ENCODE peak calls at places on chromosomes 13 and 19, in five cellular contexts. A, C, Q, E and P are unnamed samples.

GRCh38 chr19:46955813-46956371 is 63.7 kb upstream of the NPAS1 start:
- DNase-seq in E (no peak), Q (peak; percentile 30), C (no peak), A (no peak), P (no peak)

GRCh38 chr19:3025516-3025890 is 3.6 kb downstream of the TLE2 start:
- DNase-seq in E (no peak), A (peak; percentile 67), Q (no peak), C (no peak), P (no peak)

GRCh38 chr13:43663474-43664090 is 123.2 kb downstream of the ENOX1 start:
- DNase-seq in Q (no peak), A (no peak), E (no peak), C (no peak), P (no peak)

GRCh38 chr13:52949744-52950143 is 78.9 kb upstream of the OLFM4 start:
- DNase-seq in E (no peak), C (peak; percentile 60), Q (no peak), A (no peak), P (no peak)

GRCh38 chr19:50772408-50773311 is 2.4 kb downstream of the GPR32 start:
- DNase-seq in E (no peak), C (no peak), Q (no peak), A (no peak), P (no peak)

GRCh38 chr19:44512326-44513298 is 12.3 kb upstream of the ZNF180 start:
- DNase-seq in A (peak; percentile 32), C (no peak), E (no peak), Q (no peak), P (no peak)

GRCh38 chr19:23698711-23699520 is 11.9 kb upstream of the ZNF675 start:
- DNase-seq in A (peak; percentile 49), Q (no peak), C (peak; percentile 38), E (no peak), P (no peak)

GRCh38 chr19:18223860-18224524 is 2.2 kb downstream of the PDE4C start:
- DNase-seq in Q (peak; percentile 83), C (peak; percentile 17), A (peak; percentile 64), E (peak; percentile 77), P (peak; percentile 70)

GRCh38 chr13:34941835-34942731 is at the start of gene NBEA:
- DNase-seq in A (peak; percentile 87), C (peak; percentile 82), E (peak; percentile 89), Q (peak; percentile 92), P (peak; percentile 77)

GRCh38 chr19:48372904-48373303 is 8.7 kb downstream of the SYNGR4 start:
- DNase-seq in C (peak; percentile 31), Q (no peak), A (no peak), E (no peak), P (no peak)

GRCh38 chr13:57825066-57825465 is 193.5 kb downstream of the PCDH17 start:
- DNase-seq in Q (no peak), E (no peak), A (no peak), C (no peak), P (no peak)

GRCh38 chr13:20035130-20035529 is 76.6 kb downstream of the ZMYM2 start:
- DNase-seq in Q (no peak), A (no peak), E (no peak), C (no peak), P (no peak)

GRCh38 chr13:35478384-35479222 is 2.1 kb upstream of the MAB21L1 start:
- DNase-seq in E (no peak), C (no peak), Q (no peak), A (no peak), P (no peak)

GRCh38 chr13:44307844-44308243 is 65.8 kb upstream of the SERP2 start:
- DNase-seq in Q (no peak), C (no peak), A (no peak), E (no peak), P (no peak)

GRCh38 chr13:64529874-64530485 is 2700.2 kb downstream of the PCDH9 start:
- DNase-seq in Q (no peak), C (no peak), E (no peak), A (peak; percentile 7), P (no peak)

GRCh38 chr13:33582121-33582520 is 235.8 kb upstream of the RFC3 start:
- DNase-seq in C (no peak), Q (no peak), E (no peak), A (no peak), P (no peak)

GRCh38 chr13:42762917-42763316 is 18.5 kb upstream of the FAM216B start:
- DNase-seq in Q (no peak), E (no peak), A (peak; percentile 18), C (no peak), P (no peak)

GRCh38 chr19:45947926-45948325 is 25.7 kb downstream of the NOVA2 start:
- DNase-seq in C (no peak), E (no peak), Q (no peak), A (no peak), P (no peak)

GRCh38 chr19:32676186-32676894 is 692 bp downstream of the RGS9BP start:
- DNase-seq in Q (no peak), C (peak; percentile 39), A (peak; percentile 61), E (peak; percentile 73), P (no peak)

GRCh38 chr13:21079761-21080730 is 18.7 kb upstream of the LATS2 start:
- DNase-seq in C (peak; percentile 9), A (no peak), E (no peak), Q (no peak), P (no peak)

GRCh38 chr13:63680704-63681103 is 2265.1 kb upstream of the PCDH20 start:
- DNase-seq in A (no peak), C (no peak), Q (no peak), E (no peak), P (no peak)

GRCh38 chr13:113364933-113365371 is 1.0 kb upstream of the GRTP1 start:
- DNase-seq in C (peak; percentile 12), E (no peak), Q (no peak), A (no peak), P (no peak)

GRCh38 chr13:71867101-71867814 is at the start of gene DACH1:
- DNase-seq in E (peak; percentile 62), A (peak; percentile 76), C (peak; percentile 17), Q (peak; percentile 66), P (peak; percentile 49)

GRCh38 chr19:44847144-44848035 is 1.3 kb downstream of the NECTIN2 start:
- DNase-seq in E (peak; percentile 89), C (peak; percentile 86), A (peak; percentile 92), Q (peak; percentile 90), P (peak; percentile 85)

GRCh38 chr19:32935629-32936028 is 36.1 kb downstream of the CEP89 start:
- DNase-seq in C (no peak), Q (peak; percentile 69), E (no peak), A (no peak), P (no peak)

GRCh38 chr19:3098515-3099346 is 4.6 kb downstream of the GNA11 start:
- DNase-seq in Q (peak; percentile 90), C (peak; percentile 57), A (no peak), E (peak; percentile 79), P (peak; percentile 74)

GRCh38 chr13:95921485-95921884 is 131.7 kb downstream of the UGGT2 start:
- DNase-seq in Q (no peak), E (no peak), C (no peak), A (no peak), P (no peak)

GRCh38 chr19:1758959-1759903 is 5.9 kb downstream of the ONECUT3 start:
- DNase-seq in A (no peak), C (no peak), Q (no peak), E (no peak), P (no peak)
- H3K27me3 ChIP-seq in A (peaks cover 95% of the 10 kb centered on the region), C (peaks cover 33% of the 10 kb centered on the region), Q (no peaks in the 10 kb centered on the region), E (peaks cover 96% of the 10 kb centered on the region), P (peaks cover 96% of the 10 kb centered on the region)

DNA sequence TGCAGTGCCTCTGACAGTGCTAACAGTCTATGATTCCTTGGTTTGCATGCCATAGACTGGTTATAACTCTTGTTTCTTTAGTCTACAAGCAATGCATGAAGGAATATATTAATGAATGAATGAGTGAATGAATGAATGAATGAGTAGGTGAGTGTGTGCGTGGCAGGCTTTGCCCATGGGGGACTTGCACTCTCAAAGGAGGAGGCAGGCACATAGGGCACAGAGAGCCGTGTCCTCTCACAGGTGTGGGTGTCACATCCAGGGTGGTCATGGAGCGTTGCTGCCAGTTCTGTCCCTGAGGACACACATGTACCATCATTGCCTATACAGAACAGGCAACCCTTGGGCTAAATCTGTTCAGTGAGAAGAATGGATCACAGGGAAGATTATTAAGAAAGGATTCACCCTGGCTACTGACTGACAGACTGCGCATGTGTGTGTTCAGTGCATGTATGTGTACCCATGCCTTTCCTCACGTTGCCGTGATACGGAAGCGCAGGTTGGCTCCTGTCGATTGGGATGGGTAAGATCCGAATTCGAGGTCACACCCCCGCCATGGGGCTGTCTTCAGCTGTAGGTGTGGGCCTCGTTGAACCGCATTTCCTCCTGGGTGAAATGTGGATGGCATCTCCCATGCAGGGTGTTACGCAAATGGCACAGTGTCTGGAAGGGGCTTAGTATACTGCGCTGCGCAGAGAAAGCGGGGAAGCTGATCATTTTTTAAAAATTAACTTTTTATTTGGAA is 161.4 kb downstream of the STK24 start:
- DNase-seq in C (no peak), E (no peak), Q (no peak), A (no peak), P (no peak)
- H3K27ac ChIP-seq in C (peak overlapping the region; percentile 84), E (peak overlapping the region; percentile 25), Q (no peak overlapping the region), A (no peak overlapping the region), P (peak overlapping the region; percentile 50)

DNA sequence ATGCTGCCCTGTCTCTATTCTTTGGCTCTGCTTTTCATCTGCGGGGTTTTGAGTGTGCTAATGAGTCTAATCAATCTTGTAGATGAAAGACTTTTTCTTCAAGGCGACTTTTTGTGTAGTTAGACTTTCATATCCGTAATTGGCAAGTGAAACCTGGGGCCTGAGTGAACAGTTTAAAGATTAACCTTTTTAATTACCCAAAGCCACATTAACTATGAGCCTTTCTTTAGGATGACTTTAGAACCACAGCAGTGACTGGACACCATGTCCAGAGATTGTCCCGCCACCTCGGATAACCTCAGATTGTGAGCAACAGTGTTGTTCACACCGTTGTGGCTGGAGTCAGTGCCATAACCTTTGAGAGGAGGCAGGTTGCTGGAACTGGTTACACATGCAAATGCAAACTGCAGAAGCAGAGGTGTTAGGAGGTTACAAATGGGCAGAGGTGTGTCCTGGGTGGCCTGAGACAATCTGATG is 58.7 kb downstream of the SIAH3 start:
- DNase-seq in A (peak; percentile 17), Q (no peak), C (no peak), E (no peak), P (no peak)
- H3K27me3 ChIP-seq in A (no peaks in the 10 kb centered on the region), Q (no peaks in the 10 kb centered on the region), C (no peaks in the 10 kb centered on the region), E (no peaks in the 10 kb centered on the region), P (no peaks in the 10 kb centered on the region)

DNA sequence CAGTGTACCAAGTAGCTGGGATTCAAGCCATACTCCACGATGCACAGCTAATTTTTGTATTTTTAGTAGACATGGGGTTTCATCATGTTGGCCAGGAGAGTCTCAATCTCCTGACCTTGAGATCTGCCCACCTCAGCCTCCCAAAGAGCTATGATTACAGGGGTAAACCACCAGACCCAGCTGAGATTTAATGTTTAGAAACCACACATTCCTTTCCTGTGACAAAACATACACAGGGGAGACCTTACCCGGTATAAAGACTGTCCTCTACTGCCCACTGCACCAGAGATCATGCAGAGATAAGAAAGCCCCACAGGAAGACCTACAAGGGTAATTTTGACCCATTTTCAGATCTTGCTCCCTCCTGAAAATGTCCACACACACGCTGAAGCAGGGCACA is 22.8 kb upstream of the ZNF83 start:
- DNase-seq in Q (no peak), E (no peak), A (no peak), C (no peak), P (no peak)
- H3K27ac ChIP-seq in Q (no peak overlapping the region), E (no peak overlapping the region), A (no peak overlapping the region), C (no peak overlapping the region), P (no peak overlapping the region)

DNA sequence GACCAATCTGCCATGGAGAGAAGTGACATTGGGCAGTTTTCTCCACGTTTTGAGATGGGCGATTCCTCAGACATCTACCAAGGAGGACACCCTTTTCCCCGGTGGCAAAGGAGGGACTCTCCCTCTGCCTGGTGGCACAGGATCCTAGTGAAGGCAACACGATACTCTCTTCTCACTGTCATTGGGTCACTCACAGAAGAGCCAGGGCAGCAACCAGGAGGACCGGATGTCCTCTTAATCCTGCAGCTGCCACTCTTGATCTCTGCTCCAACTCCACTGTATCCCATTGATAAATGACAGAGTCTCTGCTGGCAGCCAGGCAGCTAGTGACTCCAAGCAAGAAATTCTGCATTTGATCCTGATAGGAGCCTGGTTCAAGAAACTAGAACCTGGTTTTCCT is 42.2 kb downstream of the COL4A2 start:
- DNase-seq in Q (no peak), A (no peak), E (no peak), C (no peak), P (no peak)
- H3K27me3 ChIP-seq in Q (no peaks in the 10 kb centered on the region), A (no peaks in the 10 kb centered on the region), E (no peaks in the 10 kb centered on the region), C (no peaks in the 10 kb centered on the region), P (no peaks in the 10 kb centered on the region)